ENCODE peak calls at places on chromosomes 7 and 10, in six cellular contexts. One of them, this sample, is unnamed.

GRCh38 chr7:102221961-102222360 is 64.7 kb upstream of the SH2B2 start:
- DNase-seq in mesendoderm: no peak
- DNase-seq in IMR-90: no peak
- DNase-seq in neuronal stem cell: no peak
- DNase-seq in H1: no peak
- DNase-seq in H9: no peak
- DNase-seq in this sample: no peak

GRCh38 chr10:126387041-126387908 is 1.0 kb downstream of the ADAM12 start:
- DNase-seq in mesendoderm: peak; percentile 70
- DNase-seq in IMR-90: peak; percentile 72
- DNase-seq in neuronal stem cell: peak; percentile 54
- DNase-seq in H1: no peak
- DNase-seq in H9: peak; percentile 73
- DNase-seq in this sample: peak; percentile 84

GRCh38 chr10:51083280-51083986 is 9.1 kb downstream of the PRKG1 start:
- DNase-seq in mesendoderm: peak; percentile 87
- DNase-seq in IMR-90: peak; percentile 52
- DNase-seq in neuronal stem cell: no peak
- DNase-seq in H1: no peak
- DNase-seq in H9: peak; percentile 61
- DNase-seq in this sample: no peak

GRCh38 chr7:155467846-155468821 is 10.2 kb downstream of the EN2 start:
- DNase-seq in mesendoderm: peak; percentile 52
- DNase-seq in IMR-90: no peak
- DNase-seq in neuronal stem cell: no peak
- DNase-seq in H1: no peak
- DNase-seq in H9: peak; percentile 71
- DNase-seq in this sample: no peak

GRCh38 chr10:129768437-129769355 is 195.4 kb downstream of the EBF3 start:
- DNase-seq in mesendoderm: peak; percentile 70
- DNase-seq in IMR-90: no peak
- DNase-seq in neuronal stem cell: peak; percentile 11
- DNase-seq in H1: peak; percentile 51
- DNase-seq in H9: peak; percentile 82
- DNase-seq in this sample: no peak

GRCh38 chr10:35781643-35782035 is 139.5 kb upstream of the FZD8 start:
- DNase-seq in mesendoderm: peak; percentile 66
- DNase-seq in IMR-90: no peak
- DNase-seq in neuronal stem cell: no peak
- DNase-seq in H1: no peak
- DNase-seq in H9: peak; percentile 57
- DNase-seq in this sample: peak; percentile 35

GRCh38 chr7:131131012-131131745 is 196.5 kb upstream of the MKLN1 start:
- DNase-seq in mesendoderm: no peak
- DNase-seq in IMR-90: no peak
- DNase-seq in neuronal stem cell: no peak
- DNase-seq in H1: no peak
- DNase-seq in H9: no peak
- DNase-seq in this sample: no peak

GRCh38 chr10:60387531-60387930 is 2.1 kb downstream of the ANK3 start:
- DNase-seq in mesendoderm: no peak
- DNase-seq in IMR-90: no peak
- DNase-seq in neuronal stem cell: no peak
- DNase-seq in H1: no peak
- DNase-seq in H9: no peak
- DNase-seq in this sample: no peak

GRCh38 chr10:87860156-87860795 is 3.1 kb downstream of the KLLN start:
- DNase-seq in mesendoderm: peak; percentile 86
- DNase-seq in IMR-90: peak; percentile 69
- DNase-seq in neuronal stem cell: no peak
- DNase-seq in H1: no peak
- DNase-seq in H9: no peak
- DNase-seq in this sample: peak; percentile 50

GRCh38 chr10:18650618-18651017 is 769 bp downstream of the NSUN6 start:
- DNase-seq in mesendoderm: no peak
- DNase-seq in IMR-90: no peak
- DNase-seq in neuronal stem cell: no peak
- DNase-seq in H1: no peak
- DNase-seq in H9: no peak
- DNase-seq in this sample: no peak

GRCh38 chr10:100186813-100187212 is 984 bp upstream of the ERLIN1 start:
- DNase-seq in mesendoderm: peak; percentile 6
- DNase-seq in IMR-90: no peak
- DNase-seq in neuronal stem cell: no peak
- DNase-seq in H1: no peak
- DNase-seq in H9: no peak
- DNase-seq in this sample: no peak

GRCh38 chr10:71244638-71245419 is 32.5 kb downstream of the UNC5B start:
- DNase-seq in mesendoderm: no peak
- DNase-seq in IMR-90: peak; percentile 93
- DNase-seq in neuronal stem cell: no peak
- DNase-seq in H1: no peak
- DNase-seq in H9: no peak
- DNase-seq in this sample: peak; percentile 8

GRCh38 chr7:18330563-18330962 is 165.0 kb upstream of the HDAC9 start:
- DNase-seq in mesendoderm: no peak
- DNase-seq in IMR-90: no peak
- DNase-seq in neuronal stem cell: no peak
- DNase-seq in H1: no peak
- DNase-seq in H9: no peak
- DNase-seq in this sample: no peak
- H2AK5ac ChIP-seq in mesendoderm: no peak overlapping the region
- H2AK5ac ChIP-seq in IMR-90: no peak overlapping the region
- H2AK5ac ChIP-seq in neuronal stem cell: no peak overlapping the region
- H2AK5ac ChIP-seq in H1: no peak overlapping the region
- H2AK5ac ChIP-seq in H9: no peak overlapping the region
- H2AK5ac ChIP-seq in this sample: no peak overlapping the region

GRCh38 chr10:63629363-63630084 is 108.3 kb downstream of the REEP3 start:
- DNase-seq in mesendoderm: peak; percentile 99
- DNase-seq in IMR-90: peak; percentile 99
- DNase-seq in neuronal stem cell: peak; percentile 88
- DNase-seq in H1: peak; percentile 96
- DNase-seq in H9: peak; percentile 97
- DNase-seq in this sample: peak; percentile 98
- H3K4ac ChIP-seq in mesendoderm: peak overlapping the region; percentile 96
- H3K4ac ChIP-seq in IMR-90: peak overlapping the region; percentile 93
- H3K4ac ChIP-seq in neuronal stem cell: no peak overlapping the region
- H3K4ac ChIP-seq in H1: peak overlapping the region; percentile 89
- H3K4ac ChIP-seq in H9: peak overlapping the region; percentile 91
- H3K4ac ChIP-seq in this sample: peak overlapping the region; percentile 77

GRCh38 chr10:119001717-119002500 is 27.6 kb upstream of the NANOS1 start:
- DNase-seq in mesendoderm: no peak
- DNase-seq in IMR-90: no peak
- DNase-seq in neuronal stem cell: no peak
- DNase-seq in H1: no peak
- DNase-seq in H9: no peak
- DNase-seq in this sample: no peak
- H2AK5ac ChIP-seq in mesendoderm: no peak overlapping the region
- H2AK5ac ChIP-seq in IMR-90: no peak overlapping the region
- H2AK5ac ChIP-seq in neuronal stem cell: no peak overlapping the region
- H2AK5ac ChIP-seq in H1: no peak overlapping the region
- H2AK5ac ChIP-seq in H9: no peak overlapping the region
- H2AK5ac ChIP-seq in this sample: no peak overlapping the region

GRCh38 chr10:72322280-72323058 is 32.2 kb downstream of the DNAJB12 start:
- DNase-seq in mesendoderm: peak; percentile 76
- DNase-seq in IMR-90: no peak
- DNase-seq in neuronal stem cell: no peak
- DNase-seq in H1: no peak
- DNase-seq in H9: no peak
- DNase-seq in this sample: peak; percentile 34
- H3K4ac ChIP-seq in mesendoderm: peak overlapping the region; percentile 58
- H3K4ac ChIP-seq in IMR-90: peak overlapping the region; percentile 98
- H3K4ac ChIP-seq in neuronal stem cell: no peak overlapping the region
- H3K4ac ChIP-seq in H1: peak overlapping the region; percentile 61
- H3K4ac ChIP-seq in H9: no peak overlapping the region
- H3K4ac ChIP-seq in this sample: peak overlapping the region; percentile 86

DNA sequence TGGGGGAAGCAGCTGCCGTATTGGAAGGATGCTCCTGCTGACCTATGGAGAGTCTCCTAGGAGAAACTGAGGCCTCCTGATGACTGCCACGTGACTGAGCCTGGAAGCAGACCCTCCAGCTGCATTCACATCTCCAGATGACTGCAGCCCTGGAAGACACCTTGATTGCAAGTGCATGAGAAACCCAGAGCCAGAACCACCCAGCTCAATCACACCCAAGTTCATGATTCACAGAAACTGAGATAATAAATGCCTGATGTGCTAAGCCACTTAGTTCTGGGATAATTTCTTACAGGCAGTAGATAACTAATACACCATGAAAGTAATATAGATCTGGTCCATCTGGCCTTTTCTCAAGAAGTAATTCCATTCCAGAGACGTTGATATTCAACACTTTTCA is 208.0 kb upstream of the INHBA start:
- DNase-seq in mesendoderm: no peak
- DNase-seq in IMR-90: peak; percentile 24
- DNase-seq in neuronal stem cell: no peak
- DNase-seq in H1: no peak
- DNase-seq in H9: no peak
- DNase-seq in this sample: no peak
- H2AK5ac ChIP-seq in mesendoderm: no peak overlapping the region
- H2AK5ac ChIP-seq in IMR-90: peak overlapping the region; percentile 95
- H2AK5ac ChIP-seq in neuronal stem cell: no peak overlapping the region
- H2AK5ac ChIP-seq in H1: no peak overlapping the region
- H2AK5ac ChIP-seq in H9: no peak overlapping the region
- H2AK5ac ChIP-seq in this sample: no peak overlapping the region

DNA sequence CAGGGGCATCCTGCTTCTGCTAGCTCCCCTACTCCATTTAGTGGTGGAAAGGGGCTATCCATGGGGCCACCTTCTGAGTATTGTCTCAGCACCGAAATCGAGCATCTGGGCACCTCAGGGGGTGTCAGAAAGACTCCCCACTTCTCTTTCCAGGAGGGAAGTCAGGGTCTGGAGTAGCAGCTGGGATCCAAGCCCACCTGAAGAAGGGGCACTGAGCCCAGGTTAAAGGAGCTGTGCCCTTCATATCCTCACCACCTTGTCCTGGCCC is 2.6 kb downstream of the FLNC start:
- DNase-seq in mesendoderm: no peak
- DNase-seq in IMR-90: no peak
- DNase-seq in neuronal stem cell: no peak
- DNase-seq in H1: no peak
- DNase-seq in H9: no peak
- DNase-seq in this sample: no peak
- H3K4ac ChIP-seq in mesendoderm: peak overlapping the region; percentile 41
- H3K4ac ChIP-seq in IMR-90: peak overlapping the region; percentile 59
- H3K4ac ChIP-seq in neuronal stem cell: no peak overlapping the region
- H3K4ac ChIP-seq in H1: peak overlapping the region; percentile 40
- H3K4ac ChIP-seq in H9: no peak overlapping the region
- H3K4ac ChIP-seq in this sample: peak overlapping the region; percentile 5

GRCh38 chr7:1305873-1306272 is 73.2 kb downstream of the UNCX start:
- DNase-seq in mesendoderm: no peak
- DNase-seq in IMR-90: no peak
- DNase-seq in neuronal stem cell: no peak
- DNase-seq in H1: no peak
- DNase-seq in H9: no peak
- DNase-seq in this sample: no peak
- H2AK5ac ChIP-seq in mesendoderm: no peak overlapping the region
- H2AK5ac ChIP-seq in IMR-90: no peak overlapping the region
- H2AK5ac ChIP-seq in neuronal stem cell: no peak overlapping the region
- H2AK5ac ChIP-seq in H1: no peak overlapping the region
- H2AK5ac ChIP-seq in H9: no peak overlapping the region
- H2AK5ac ChIP-seq in this sample: no peak overlapping the region

DNA sequence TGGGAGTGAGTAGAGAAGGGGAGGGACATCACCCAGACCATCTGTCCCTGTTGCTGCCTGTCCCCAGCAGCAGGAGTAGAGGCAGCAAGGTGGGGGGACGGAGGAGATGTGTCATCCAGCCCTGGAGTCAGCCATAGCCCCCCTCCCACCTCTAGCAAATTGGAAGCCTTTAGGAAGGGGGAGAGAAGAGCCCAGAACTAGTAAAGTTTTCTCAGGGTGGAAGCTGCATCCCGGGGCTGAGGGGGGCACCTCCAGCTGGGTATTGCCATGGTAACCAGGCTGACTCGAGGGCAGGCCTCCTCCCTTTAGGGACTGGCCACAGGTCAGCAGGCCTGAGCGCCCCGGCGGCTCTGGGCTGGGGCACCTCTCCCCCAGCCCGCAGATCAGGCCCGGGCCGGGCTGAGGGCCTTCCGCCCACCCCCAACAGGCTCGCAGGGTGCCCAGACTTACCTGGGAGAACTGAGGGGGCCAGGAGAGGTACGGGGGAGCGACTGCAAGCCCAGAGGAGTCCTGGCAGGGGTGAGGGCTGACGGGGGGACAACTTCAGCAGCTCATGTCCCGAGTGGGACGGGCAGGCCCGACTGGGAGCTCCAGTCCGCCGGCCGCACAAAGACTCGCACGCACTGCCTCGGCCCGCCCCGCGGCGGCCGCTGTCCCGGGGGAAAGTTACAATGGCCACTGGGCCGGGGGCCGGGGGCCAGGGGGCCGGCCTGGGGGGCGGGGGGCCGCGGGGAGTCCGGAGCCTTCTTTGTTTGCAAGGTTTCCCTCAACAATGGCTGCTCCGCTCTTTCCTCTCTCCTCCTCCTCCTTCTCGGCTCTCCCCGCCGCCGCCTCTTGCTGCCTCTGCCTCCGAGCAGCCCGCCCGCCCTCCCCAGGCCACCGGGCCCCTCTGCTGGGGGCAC is 6.0 kb downstream of the LDB1 start:
- DNase-seq in mesendoderm: peak; percentile 72
- DNase-seq in IMR-90: no peak
- DNase-seq in neuronal stem cell: no peak
- DNase-seq in H1: no peak
- DNase-seq in H9: peak; percentile 38
- DNase-seq in this sample: no peak
- H3K4ac ChIP-seq in mesendoderm: peak overlapping the region; percentile 57
- H3K4ac ChIP-seq in IMR-90: peak overlapping the region; percentile 84
- H3K4ac ChIP-seq in neuronal stem cell: peak overlapping the region; percentile 98
- H3K4ac ChIP-seq in H1: no peak overlapping the region
- H3K4ac ChIP-seq in H9: no peak overlapping the region
- H3K4ac ChIP-seq in this sample: peak overlapping the region; percentile 95

This sample was measured in trophoblast cell.